ENCODE peak calls at places on chromosome 19, in five cellular contexts. Z, N, J, G and B are unnamed samples.

GRCh38 chr19:30023330-30023729 is 81.3 kb downstream of the URI1 start:
- DNase-seq in Z (no peak), N (no peak), J (no peak), G (no peak), B (no peak)

GRCh38 chr19:41997121-41997850 is 3.3 kb upstream of the ATP1A3 start:
- DNase-seq in Z (peak; percentile 62), N (peak; percentile 47), J (no peak), G (peak; percentile 22), B (no peak)

GRCh38 chr19:47102561-47103135 is 10.9 kb downstream of the ZC3H4 start:
- DNase-seq in Z (no peak), N (no peak), J (no peak), G (no peak), B (no peak)

GRCh38 chr19:27870293-27870692 is 1342.7 kb downstream of the UQCRFS1 start:
- DNase-seq in Z (no peak), N (no peak), J (no peak), G (no peak), B (no peak)

GRCh38 chr19:33810821-33811220 is 14.2 kb downstream of the KCTD15 start:
- DNase-seq in Z (no peak), N (no peak), J (no peak), G (no peak), B (no peak)

GRCh38 chr19:38015771-38016170 is 108.8 kb downstream of the SIPA1L3 start:
- DNase-seq in Z (no peak), N (no peak), J (no peak), G (no peak), B (no peak)

GRCh38 chr19:36245210-36246005 is 30.5 kb downstream of the ZNF146 start:
- DNase-seq in Z (peak; percentile 82), N (no peak), J (no peak), G (no peak), B (no peak)

GRCh38 chr19:46607441-46607841 is 6.3 kb downstream of the CALM3 start:
- DNase-seq in Z (peak; percentile 79), N (no peak), J (no peak), G (no peak), B (no peak)

GRCh38 chr19:8881512-8881911 is 49.3 kb downstream of the MBD3L1 start:
- DNase-seq in Z (no peak), N (no peak), J (no peak), G (no peak), B (no peak)

GRCh38 chr19:13633109-13633508 is 126.8 kb upstream of the CACNA1A start:
- DNase-seq in Z (no peak), N (no peak), J (no peak), G (peak; percentile 79), B (no peak)

GRCh38 chr19:7869910-7870511 is 4.2 kb downstream of the PRR36 start:
- DNase-seq in Z (no peak), N (no peak), J (peak; percentile 78), G (peak; percentile 8), B (peak; percentile 21)

GRCh38 chr19:16041571-16042386 is 34.5 kb upstream of the TPM4 start:
- DNase-seq in Z (peak; percentile 79), N (peak; percentile 81), J (peak; percentile 72), G (peak; percentile 52), B (peak; percentile 43)

GRCh38 chr19:29680447-29680846 is 15.2 kb downstream of the PLEKHF1 start:
- DNase-seq in Z (no peak), N (peak; percentile 53), J (no peak), G (no peak), B (no peak)

GRCh38 chr19:16016226-16017137 is 59.8 kb upstream of the TPM4 start:
- DNase-seq in Z (no peak), N (no peak), J (no peak), G (no peak), B (no peak)

GRCh38 chr19:6971366-6971765 is 49.9 kb downstream of the MBD3L2B start:
- DNase-seq in Z (no peak), N (no peak), J (no peak), G (no peak), B (peak; percentile 41)

GRCh38 chr19:34172661-34173144 is 399 bp downstream of the LSM14A start:
- DNase-seq in Z (no peak), N (peak; percentile 31), J (no peak), G (no peak), B (no peak)

GRCh38 chr19:13209797-13210775 is 59.9 kb downstream of the IER2 start:
- DNase-seq in Z (no peak), N (no peak), J (no peak), G (no peak), B (no peak)

GRCh38 chr19:15456871-15457700 is 7.3 kb downstream of the RASAL3 start:
- DNase-seq in Z (no peak), N (no peak), J (peak; percentile 50), G (no peak), B (peak; percentile 19)

GRCh38 chr19:7540761-7541480 is 5.4 kb downstream of the PNPLA6 start:
- DNase-seq in Z (no peak), N (no peak), J (no peak), G (peak; percentile 65), B (peak; percentile 31)

GRCh38 chr19:46766569-46767317 is 20.5 kb upstream of the STRN4 start:
- DNase-seq in Z (no peak), N (peak; percentile 37), J (no peak), G (no peak), B (no peak)

GRCh38 chr19:1222394-1222793 is 15.4 kb downstream of the CBARP start:
- DNase-seq in Z (no peak), N (no peak), J (no peak), G (no peak), B (no peak)

GRCh38 chr19:46428278-46429141 is at the start of gene PNMA8C:
- DNase-seq in Z (peak; percentile 95), N (peak; percentile 75), J (peak; percentile 73), G (peak; percentile 63), B (no peak)

GRCh38 chr19:15280915-15281683 is 48.9 kb upstream of the EPHX3 start:
- DNase-seq in Z (peak; percentile 91), N (peak; percentile 91), J (peak; percentile 69), G (peak; percentile 89), B (peak; percentile 67)

GRCh38 chr19:51690359-51691121 is 2.6 kb upstream of the SPACA6 start:
- DNase-seq in Z (no peak), N (peak; percentile 66), J (peak; percentile 51), G (peak; percentile 68), B (no peak)

GRCh38 chr19:35959040-35959967 is 23.1 kb downstream of the LRFN3 start:
- DNase-seq in Z (peak; percentile 81), N (peak; percentile 51), J (no peak), G (no peak), B (no peak)

GRCh38 chr19:308471-309205 is 17.4 kb upstream of the PLPP2 start:
- DNase-seq in Z (no peak), N (no peak), J (no peak), G (no peak), B (no peak)

GRCh38 chr19:17302391-17303166 is 646 bp downstream of the ABHD8 start:
- DNase-seq in Z (peak; percentile 77), N (no peak), J (no peak), G (no peak), B (peak; percentile 20)

GRCh38 chr19:33978286-33978685 is 181.6 kb downstream of the KCTD15 start:
- DNase-seq in Z (no peak), N (no peak), J (no peak), G (no peak), B (no peak)

GRCh38 chr19:30361721-30362120 is 10.5 kb upstream of the ZNF536 start:
- DNase-seq in Z (no peak), N (no peak), J (no peak), G (no peak), B (no peak)

DNA sequence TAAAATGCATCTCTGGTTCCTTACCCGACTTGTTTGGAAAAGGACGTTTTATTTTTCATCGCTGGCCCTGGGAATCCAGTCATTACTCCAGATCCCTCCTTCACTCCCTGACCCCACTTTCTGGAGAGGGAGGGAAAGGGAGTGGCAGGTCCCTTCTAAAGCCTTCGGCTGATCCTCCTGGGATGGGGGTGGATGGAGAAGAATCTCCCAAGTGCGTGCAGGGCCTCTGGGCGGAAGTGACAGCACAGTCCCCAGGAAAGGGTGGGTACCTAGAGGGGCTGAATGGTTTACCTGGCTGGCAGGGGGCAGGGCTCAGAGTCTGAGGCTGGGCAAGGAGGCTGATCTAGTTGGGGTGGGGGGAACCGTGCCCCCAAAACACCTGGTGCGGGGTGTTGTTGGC is 3.2 kb upstream of the ZNF628 start:
- DNase-seq in Z (no peak), N (no peak), J (no peak), G (no peak), B (no peak)
- H3K4me3 ChIP-seq in Z (no peak overlapping the region), N (no peak overlapping the region), J (no peak overlapping the region), G (no peak overlapping the region), B (no peak overlapping the region)

GRCh38 chr19:18815673-18816072 is 16.1 kb upstream of the UPF1 start:
- DNase-seq in Z (no peak), N (no peak), J (no peak), G (peak; percentile 31), B (no peak)

GRCh38 chr19:18809149-18809978 is 18.3 kb upstream of the COMP start:
- DNase-seq in Z (no peak), N (peak; percentile 56), J (peak; percentile 82), G (peak; percentile 78), B (peak; percentile 45)

GRCh38 chr19:18817574-18817973 is 14.2 kb upstream of the UPF1 start:
- DNase-seq in Z (no peak), N (no peak), J (no peak), G (no peak), B (no peak)

DNA sequence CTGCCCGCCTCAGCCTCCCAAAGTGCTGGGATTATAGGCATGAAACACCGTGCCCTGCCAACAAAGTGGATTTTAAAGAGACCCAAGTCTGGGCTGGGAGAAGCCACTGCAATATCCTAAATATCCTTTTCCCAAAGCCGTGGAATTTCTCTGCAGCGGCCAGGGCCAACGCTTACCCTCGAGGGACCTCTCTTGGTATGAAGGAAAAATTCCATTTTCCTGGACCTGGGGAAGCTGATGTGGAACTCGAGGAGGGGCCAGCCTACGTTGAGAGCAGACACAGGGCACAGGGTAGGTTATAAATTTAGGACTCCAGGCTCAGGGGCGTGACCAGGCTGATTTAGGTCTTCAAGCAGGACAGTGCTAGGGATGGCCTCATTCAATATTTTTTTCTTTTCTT is 17.7 kb upstream of the UPF1 start:
- DNase-seq in Z (no peak), N (no peak), J (no peak), G (no peak), B (no peak)
- TF ChIP-seq CTCF in Z (no peak), N (no peak), J (no peak), G (peak; percentile 30), B (no peak)

GRCh38 chr19:48502720-48503018 is 9.0 kb downstream of the LMTK3 start:
- DNase-seq in Z (no peak), N (no peak), J (no peak), G (no peak), B (no peak)
- H3K4me3 ChIP-seq in Z (no peak overlapping the region), N (no peak overlapping the region), J (no peak overlapping the region), G (no peak overlapping the region), B (no peak overlapping the region)

DNA sequence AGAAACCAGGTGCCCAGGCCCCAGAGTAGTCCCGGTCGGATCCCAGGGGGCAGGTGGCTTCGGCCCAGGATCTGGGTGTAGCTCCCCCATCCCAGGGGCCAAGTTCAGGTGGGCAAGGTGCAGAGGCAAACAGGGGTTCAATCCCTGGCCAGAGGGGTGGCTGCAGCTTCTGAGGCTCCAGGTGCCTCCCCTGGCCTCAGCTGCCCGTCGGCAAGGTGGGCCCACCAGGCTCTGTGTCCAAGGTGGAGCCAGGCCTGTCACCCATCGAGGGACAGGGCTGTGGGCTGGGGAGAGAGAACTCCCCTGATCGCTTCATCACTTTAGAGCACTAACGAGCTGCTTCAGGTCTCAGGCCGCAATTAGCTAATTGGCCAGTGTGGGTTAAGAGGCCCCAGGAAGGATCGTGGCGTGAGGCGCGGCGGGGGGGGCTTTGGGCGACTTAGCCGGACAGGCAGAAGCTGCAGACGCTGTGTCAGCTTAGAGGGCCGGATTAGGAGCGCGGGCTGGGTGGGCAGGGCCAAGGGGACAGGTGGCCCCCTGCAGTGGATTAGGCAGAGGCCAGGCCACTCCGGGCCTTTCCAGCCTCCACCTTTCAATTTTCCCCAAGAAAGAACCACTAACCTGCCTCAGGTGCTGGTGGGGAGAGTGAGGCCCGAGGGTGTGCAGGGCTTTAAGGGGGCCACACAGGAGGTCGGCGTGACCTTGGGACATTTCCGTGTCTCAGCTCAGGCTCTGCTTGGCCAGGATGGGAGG is 2.8 kb upstream of the RAX2 start:
- DNase-seq in Z (no peak), N (no peak), J (no peak), G (no peak), B (no peak)
- TF ChIP-seq CTCF in Z (no peak), N (no peak), J (no peak), G (no peak), B (no peak)